ENCODE peak calls at places on chromosomes 16 and 17, in four cellular contexts. U is ELR, G is mucosa of gallbladder, K is spleen. A is an unnamed sample.

GRCh38 chr17:81693491-81694360 is 9.4 kb upstream of the MRPL12 start:
- DNase-seq in U (peak; percentile 27), G (no peak), K (no peak), A (no peak)

GRCh38 chr17:17494499-17495447 is 1.4 kb downstream of the RASD1 start:
- DNase-seq in U (peak; percentile 59), G (no peak), K (peak; percentile 81), A (peak; percentile 37)

GRCh38 chr17:50676065-50676975 is 31.4 kb downstream of the ANKRD40 start:
- DNase-seq in U (no peak), G (no peak), K (no peak), A (no peak)

GRCh38 chr16:71360378-71360777 is 1.9 kb downstream of the CALB2 start:
- DNase-seq in U (peak; percentile 92), G (peak; percentile 32), K (no peak), A (no peak)

GRCh38 chr17:13302983-13303382 is 285.2 kb upstream of the ELAC2 start:
- DNase-seq in U (no peak), G (no peak), K (no peak), A (no peak)

GRCh38 chr17:55830699-55831098 is 79.8 kb downstream of the PCTP start:
- DNase-seq in U (no peak), G (no peak), K (no peak), A (no peak)

GRCh38 chr16:71185366-71185765 is 45.2 kb downstream of the HYDIN start:
- DNase-seq in U (no peak), G (no peak), K (no peak), A (no peak)

GRCh38 chr17:8365143-8365542 is 11.4 kb downstream of the KRABD2 start:
- DNase-seq in U (peak; percentile 71), G (no peak), K (no peak), A (no peak)

GRCh38 chr17:56592487-56593072 is 919 bp upstream of the NOG start:
- DNase-seq in U (peak; percentile 76), G (peak; percentile 25), K (peak; percentile 89), A (peak; percentile 35)

GRCh38 chr17:83070800-83071341 is 8.5 kb upstream of the METRNL start:
- DNase-seq in U (no peak), G (no peak), K (no peak), A (no peak)

GRCh38 chr16:30839523-30840227 is 52.7 kb upstream of the ZNF629 start:
- DNase-seq in U (no peak), G (peak; percentile 77), K (no peak), A (peak; percentile 24)

GRCh38 chr16:56337131-56337857 is 88.1 kb downstream of the AMFR start:
- DNase-seq in U (no peak), G (no peak), K (peak; percentile 55), A (no peak)

GRCh38 chr16:88773812-88774291 is 11.2 kb downstream of the PIEZO1 start:
- DNase-seq in U (peak; percentile 98), G (no peak), K (no peak), A (no peak)

GRCh38 chr16:58464916-58465731 is 34.8 kb upstream of the NDRG4 start:
- DNase-seq in U (peak; percentile 26), G (no peak), K (peak; percentile 54), A (no peak)